ENCODE peak calls at places on chromosomes 3 and 15, in seven cellular contexts. One of them, this sample, is unnamed.

GRCh38 chr3:156233875-156234274 is 113.5 kb downstream of the KCNAB1 start:
- DNase-seq in HepG2: no peak
- DNase-seq in K562: no peak
- DNase-seq in SK-N-SH: no peak
- DNase-seq in T47D: peak; percentile 25
- DNase-seq in H1: no peak
- DNase-seq in GM12878: no peak
- DNase-seq in this sample: no peak

GRCh38 chr3:42690191-42690590 is 4.9 kb downstream of the KLHL40 start:
- DNase-seq in T47D: no peak
- DNase-seq in SK-N-SH: no peak
- DNase-seq in GM12878: no peak
- DNase-seq in HepG2: no peak
- DNase-seq in K562: no peak
- DNase-seq in H1: no peak
- DNase-seq in this sample: no peak

GRCh38 chr3:186099178-186099577 is 9.7 kb downstream of the ETV5 start:
- DNase-seq in SK-N-SH: peak; percentile 63
- DNase-seq in T47D: peak; percentile 39
- DNase-seq in K562: no peak
- DNase-seq in HepG2: no peak
- DNase-seq in GM12878: no peak
- DNase-seq in H1: no peak
- DNase-seq in this sample: no peak

GRCh38 chr3:171514466-171514865 is 54.3 kb upstream of the TNIK start:
- DNase-seq in H1: no peak
- DNase-seq in GM12878: no peak
- DNase-seq in SK-N-SH: no peak
- DNase-seq in HepG2: no peak
- DNase-seq in K562: no peak
- DNase-seq in T47D: no peak
- DNase-seq in this sample: peak; percentile 10

GRCh38 chr3:109643590-109643989 is 306.2 kb upstream of the DPPA4 start:
- DNase-seq in H1: no peak
- DNase-seq in K562: no peak
- DNase-seq in T47D: no peak
- DNase-seq in HepG2: peak; percentile 4
- DNase-seq in GM12878: no peak
- DNase-seq in SK-N-SH: no peak
- DNase-seq in this sample: peak; percentile 70

GRCh38 chr3:50567386-50568182 is at the start of gene C3orf18:
- DNase-seq in T47D: peak; percentile 72
- DNase-seq in SK-N-SH: peak; percentile 96
- DNase-seq in HepG2: peak; percentile 63
- DNase-seq in GM12878: peak; percentile 71
- DNase-seq in K562: peak; percentile 91
- DNase-seq in H1: peak; percentile 96
- DNase-seq in this sample: peak; percentile 57

GRCh38 chr3:52244061-52244628 is 1.4 kb upstream of the PPM1M start:
- DNase-seq in HepG2: no peak
- DNase-seq in GM12878: peak; percentile 85
- DNase-seq in SK-N-SH: no peak
- DNase-seq in H1: no peak
- DNase-seq in T47D: peak; percentile 51
- DNase-seq in K562: no peak
- DNase-seq in this sample: no peak

GRCh38 chr3:98021821-98022220 is 13.3 kb downstream of the GABRR3 start:
- DNase-seq in SK-N-SH: no peak
- DNase-seq in HepG2: no peak
- DNase-seq in T47D: no peak
- DNase-seq in GM12878: no peak
- DNase-seq in H1: no peak
- DNase-seq in K562: no peak
- DNase-seq in this sample: no peak

GRCh38 chr3:187334904-187335303 is 33.3 kb upstream of the RTP4 start:
- DNase-seq in HepG2: no peak
- DNase-seq in SK-N-SH: no peak
- DNase-seq in K562: no peak
- DNase-seq in GM12878: no peak
- DNase-seq in H1: no peak
- DNase-seq in T47D: no peak
- DNase-seq in this sample: no peak

GRCh38 chr3:67916353-67916752 is 261.9 kb upstream of the SUCLG2 start:
- DNase-seq in K562: no peak
- DNase-seq in T47D: no peak
- DNase-seq in GM12878: no peak
- DNase-seq in H1: no peak
- DNase-seq in SK-N-SH: no peak
- DNase-seq in HepG2: no peak
- DNase-seq in this sample: no peak

GRCh38 chr15:53671545-53671944 is 87.9 kb downstream of the WDR72 start:
- DNase-seq in H1: no peak
- DNase-seq in HepG2: no peak
- DNase-seq in GM12878: no peak
- DNase-seq in T47D: peak; percentile 48
- DNase-seq in K562: no peak
- DNase-seq in SK-N-SH: no peak
- DNase-seq in this sample: no peak

GRCh38 chr3:98623572-98624280 is 30.3 kb upstream of the CPOX start:
- DNase-seq in T47D: no peak
- DNase-seq in K562: no peak
- DNase-seq in HepG2: no peak
- DNase-seq in H1: no peak
- DNase-seq in SK-N-SH: no peak
- DNase-seq in GM12878: no peak
- DNase-seq in this sample: no peak

GRCh38 chr3:189688296-189688695 is 57.1 kb downstream of the TP63 start:
- DNase-seq in H1: no peak
- DNase-seq in T47D: no peak
- DNase-seq in GM12878: no peak
- DNase-seq in K562: no peak
- DNase-seq in SK-N-SH: no peak
- DNase-seq in HepG2: no peak
- DNase-seq in this sample: no peak

GRCh38 chr3:32238816-32239637 is 547 bp downstream of the CMTM8 start:
- DNase-seq in SK-N-SH: no peak
- DNase-seq in T47D: peak; percentile 32
- DNase-seq in HepG2: no peak
- DNase-seq in H1: no peak
- DNase-seq in GM12878: no peak
- DNase-seq in K562: no peak
- DNase-seq in this sample: no peak

GRCh38 chr3:189331002-189331418 is 159.2 kb downstream of the TPRG1 start:
- DNase-seq in SK-N-SH: no peak
- DNase-seq in HepG2: no peak
- DNase-seq in GM12878: no peak
- DNase-seq in K562: no peak
- DNase-seq in T47D: peak; percentile 41
- DNase-seq in H1: no peak
- DNase-seq in this sample: no peak

GRCh38 chr3:83882701-83883100 is 1076.1 kb upstream of the CADM2 start:
- DNase-seq in K562: no peak
- DNase-seq in T47D: no peak
- DNase-seq in H1: no peak
- DNase-seq in GM12878: no peak
- DNase-seq in HepG2: no peak
- DNase-seq in SK-N-SH: no peak
- DNase-seq in this sample: no peak

GRCh38 chr3:146581080-146581601 is 24.0 kb downstream of the PLSCR5 start:
- DNase-seq in HepG2: peak; percentile 87
- DNase-seq in K562: no peak
- DNase-seq in T47D: no peak
- DNase-seq in SK-N-SH: no peak
- DNase-seq in H1: no peak
- DNase-seq in GM12878: no peak
- DNase-seq in this sample: no peak

GRCh38 chr15:92733090-92733933 is 77.7 kb upstream of the FAM174B start:
- DNase-seq in H1: no peak
- DNase-seq in K562: peak; percentile 66
- DNase-seq in SK-N-SH: no peak
- DNase-seq in T47D: no peak
- DNase-seq in HepG2: no peak
- DNase-seq in GM12878: no peak
- DNase-seq in this sample: no peak

GRCh38 chr3:189101594-189101993 is 70.2 kb upstream of the TPRG1 start:
- DNase-seq in SK-N-SH: no peak
- DNase-seq in T47D: no peak
- DNase-seq in GM12878: no peak
- DNase-seq in HepG2: no peak
- DNase-seq in H1: no peak
- DNase-seq in K562: no peak
- DNase-seq in this sample: no peak

GRCh38 chr3:127964053-127964452 is 49.0 kb downstream of the KBTBD12 start:
- DNase-seq in K562: no peak
- DNase-seq in HepG2: no peak
- DNase-seq in T47D: no peak
- DNase-seq in SK-N-SH: no peak
- DNase-seq in GM12878: no peak
- DNase-seq in H1: no peak
- DNase-seq in this sample: no peak

GRCh38 chr15:100931143-100931890 is 12.2 kb downstream of the LRRK1 start:
- DNase-seq in H1: no peak
- DNase-seq in K562: no peak
- DNase-seq in GM12878: no peak
- DNase-seq in HepG2: no peak
- DNase-seq in T47D: no peak
- DNase-seq in SK-N-SH: no peak
- DNase-seq in this sample: no peak

GRCh38 chr15:100731259-100732156 is 129.1 kb downstream of the ASB7 start:
- DNase-seq in T47D: no peak
- DNase-seq in H1: no peak
- DNase-seq in SK-N-SH: peak; percentile 61
- DNase-seq in HepG2: no peak
- DNase-seq in GM12878: no peak
- DNase-seq in K562: no peak
- DNase-seq in this sample: no peak

DNA sequence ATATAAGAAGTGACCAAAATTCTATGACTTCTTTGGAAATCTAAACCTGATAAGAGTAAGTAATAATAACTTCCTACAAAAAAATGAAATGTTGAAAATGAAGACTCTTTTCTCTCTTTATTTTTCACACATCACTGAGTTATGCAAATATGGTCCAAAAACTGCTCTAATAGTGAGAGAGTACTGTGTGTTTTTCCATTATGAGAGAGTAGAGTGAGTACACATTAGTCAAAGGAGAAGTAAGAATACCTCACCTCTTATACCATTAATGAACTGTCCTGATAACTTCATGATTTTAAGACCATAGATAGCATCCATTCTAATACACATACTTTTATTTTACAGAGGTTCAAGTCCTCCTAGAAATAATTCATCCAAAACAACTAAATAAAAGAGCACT is 1310.2 kb downstream of the SI start:
- DNase-seq in GM12878: no peak
- DNase-seq in SK-N-SH: no peak
- DNase-seq in HepG2: no peak
- DNase-seq in K562: no peak
- DNase-seq in H1: no peak
- DNase-seq in T47D: no peak
- DNase-seq in this sample: no peak
- TF ChIP-seq JUND in GM12878: no peak
- TF ChIP-seq JUND in SK-N-SH: no peak
- TF ChIP-seq JUND in HepG2: no peak
- TF ChIP-seq JUND in K562: no peak
- TF ChIP-seq JUND in H1: no peak
- TF ChIP-seq JUND in T47D: no peak
- TF ChIP-seq JUND in this sample: no peak

GRCh38 chr3:197889204-197889930 is 60.6 kb upstream of the RPL35A start:
- DNase-seq in T47D: peak; percentile 87
- DNase-seq in K562: no peak
- DNase-seq in GM12878: no peak
- DNase-seq in H1: peak; percentile 49
- DNase-seq in SK-N-SH: no peak
- DNase-seq in HepG2: no peak
- DNase-seq in this sample: peak; percentile 8
- TF ChIP-seq JUND in T47D: no peak
- TF ChIP-seq JUND in K562: no peak
- TF ChIP-seq JUND in GM12878: no peak
- TF ChIP-seq JUND in H1: peak; percentile 77
- TF ChIP-seq JUND in SK-N-SH: no peak
- TF ChIP-seq JUND in HepG2: no peak
- TF ChIP-seq JUND in this sample: peak; percentile 31

DNA sequence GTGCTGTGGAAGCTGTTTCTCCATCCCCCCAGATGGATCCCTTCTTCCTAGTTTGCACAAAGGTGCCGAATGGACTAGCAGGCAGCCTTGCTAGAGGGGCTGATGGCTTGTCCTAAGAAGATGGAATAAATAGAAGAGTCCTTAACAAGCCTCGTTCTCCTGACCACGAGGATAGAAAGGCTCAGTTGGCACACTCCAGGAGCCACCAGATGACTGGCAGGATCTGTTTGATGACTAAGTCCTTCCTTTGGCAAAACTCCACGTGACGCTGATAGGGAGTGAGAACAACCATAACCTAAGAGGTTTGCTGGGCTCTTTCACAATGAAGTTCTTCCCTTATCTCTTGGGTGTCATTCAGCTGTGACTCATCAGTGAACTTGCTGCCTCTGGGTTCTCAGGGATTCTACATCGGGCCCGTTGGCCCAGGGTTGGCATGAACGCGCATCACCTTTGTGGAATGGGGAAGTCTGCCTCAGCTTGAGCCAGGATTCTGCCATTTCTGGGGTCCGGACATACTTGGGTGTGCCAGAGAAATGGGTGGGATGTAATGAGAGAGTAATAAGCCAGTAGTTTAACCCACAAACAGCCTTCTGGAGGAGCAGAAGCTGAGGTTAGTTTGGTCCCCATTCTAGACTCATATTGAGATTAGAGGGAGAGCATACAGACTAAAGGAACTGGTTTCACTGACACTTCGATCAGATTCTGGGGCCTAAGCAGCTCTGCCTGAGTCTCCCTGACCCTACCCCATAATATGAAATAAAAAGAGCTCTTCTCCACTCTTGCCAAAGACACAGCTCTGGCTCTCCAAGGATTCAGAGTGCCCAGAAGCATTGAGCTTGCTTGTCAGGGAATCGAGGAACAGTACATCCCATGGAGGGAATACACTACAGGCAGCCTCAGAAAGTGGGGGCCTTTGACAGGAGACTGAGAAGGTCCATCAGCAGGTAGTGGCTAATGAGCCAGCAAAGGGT is 2.0 kb upstream of the MELTF start:
- DNase-seq in HepG2: peak; percentile 96
- DNase-seq in T47D: no peak
- DNase-seq in GM12878: no peak
- DNase-seq in SK-N-SH: no peak
- DNase-seq in H1: no peak
- DNase-seq in K562: peak; percentile 93
- DNase-seq in this sample: peak; percentile 99
- TF ChIP-seq JUND in HepG2: peak; percentile 56
- TF ChIP-seq JUND in T47D: no peak
- TF ChIP-seq JUND in GM12878: no peak
- TF ChIP-seq JUND in SK-N-SH: peak; percentile 96
- TF ChIP-seq JUND in H1: no peak
- TF ChIP-seq JUND in K562: peak; percentile 100
- TF ChIP-seq JUND in this sample: no peak

DNA sequence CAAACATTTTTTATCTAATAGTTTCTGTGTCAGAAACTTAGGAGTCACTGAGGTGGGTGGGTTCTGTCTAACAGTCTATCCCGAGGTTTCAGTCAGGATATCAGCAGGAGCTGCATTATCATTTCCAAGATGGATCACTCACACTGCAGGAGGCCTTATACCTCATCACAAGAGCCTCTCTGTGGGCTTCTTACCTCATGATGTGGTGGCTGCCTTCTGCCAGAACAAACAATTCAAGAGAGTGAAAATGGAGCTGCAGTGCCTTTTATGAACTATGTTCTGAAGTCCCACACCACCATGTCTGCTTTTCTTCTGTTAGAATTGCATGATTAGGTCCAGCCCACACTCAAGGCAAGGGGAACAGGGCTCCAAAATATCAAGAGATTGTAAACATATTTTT is 27.9 kb downstream of the RFX7 start:
- DNase-seq in H1: no peak
- DNase-seq in SK-N-SH: no peak
- DNase-seq in K562: no peak
- DNase-seq in HepG2: no peak
- DNase-seq in GM12878: no peak
- DNase-seq in T47D: no peak
- DNase-seq in this sample: no peak
- TF ChIP-seq JUND in H1: no peak
- TF ChIP-seq JUND in SK-N-SH: no peak
- TF ChIP-seq JUND in K562: no peak
- TF ChIP-seq JUND in HepG2: no peak
- TF ChIP-seq JUND in GM12878: no peak
- TF ChIP-seq JUND in T47D: no peak
- TF ChIP-seq JUND in this sample: no peak

This sample was measured in HCT116.